ENCODE peak calls at places on chromosomes 12 and 14, in eight cellular contexts. V is AG04450; Z is mesenchymal stem cell; R is bronchial epithelial cell; J is CD8-positive, alpha-beta T cell; O is heart right ventricle; I is choroid plexus epithelial cell; B is right cardiac atrium. K is an unnamed sample.

GRCh38 chr12:88553941-88554658 is 26.2 kb downstream of the KITLG start:
- DNase-seq in R (peak; percentile 73), Z (peak; percentile 71), O (no peak), J (no peak), I (peak; percentile 97), B (no peak), V (no peak), K (no peak)

GRCh38 chr14:34374998-34375740 is 86.9 kb downstream of the SPTSSA start:
- DNase-seq in R (peak; percentile 91), B (no peak), V (no peak), Z (no peak), O (no peak), J (no peak), I (no peak), K (no peak)

GRCh38 chr12:31362759-31363415 is 36.9 kb upstream of the SINHCAF start:
- DNase-seq in B (no peak), O (no peak), Z (peak; percentile 60), V (no peak), R (peak; percentile 44), J (no peak), I (peak; percentile 8), K (peak; percentile 36)

GRCh38 chr14:75268638-75269550 is 9.7 kb upstream of the FOS start:
- DNase-seq in O (no peak), B (no peak), Z (no peak), R (no peak), I (peak; percentile 10), J (no peak), V (no peak), K (no peak)

GRCh38 chr14:72666610-72667009 is 227.3 kb downstream of the DPF3 start:
- DNase-seq in I (peak; percentile 61), V (peak; percentile 50), B (no peak), O (no peak), Z (peak; percentile 42), R (peak; percentile 91), J (no peak), K (no peak)

GRCh38 chr12:76158518-76159321 is 74.2 kb upstream of the NAP1L1 start:
- DNase-seq in Z (peak; percentile 94), O (peak; percentile 33), R (peak; percentile 54), J (peak; percentile 43), B (no peak), I (peak; percentile 83), V (peak; percentile 21), K (peak; percentile 32)

GRCh38 chr14:77037886-77038511 is 9.5 kb upstream of the IRF2BPL start:
- DNase-seq in B (no peak), V (no peak), J (peak; percentile 57), Z (peak; percentile 74), R (no peak), O (no peak), I (no peak), K (peak; percentile 90)

GRCh38 chr14:27006520-27006919 is 408.7 kb upstream of the NOVA1 start:
- DNase-seq in B (no peak), R (no peak), I (no peak), J (no peak), V (no peak), O (no peak), Z (no peak), K (no peak)

GRCh38 chr12:42946776-42947435 is 357.4 kb upstream of the PRICKLE1 start:
- DNase-seq in R (peak; percentile 50), J (no peak), B (no peak), Z (peak; percentile 27), I (no peak), V (no peak), O (no peak), K (no peak)

GRCh38 chr12:11730299-11731041 is 81.0 kb downstream of the ETV6 start:
- DNase-seq in R (peak; percentile 88), I (no peak), O (no peak), Z (no peak), V (no peak), B (no peak), J (no peak), K (no peak)

GRCh38 chr14:92993302-92993701 is 70.4 kb downstream of the CHGA start:
- DNase-seq in B (no peak), R (no peak), Z (no peak), O (peak; percentile 59), J (no peak), I (no peak), V (no peak), K (no peak)

GRCh38 chr12:43285248-43285647 is 266.8 kb downstream of the ADAMTS20 start:
- DNase-seq in V (peak; percentile 93), B (no peak), Z (peak; percentile 55), O (no peak), J (no peak), R (peak; percentile 89), I (peak; percentile 98), K (no peak)

GRCh38 chr14:103828315-103828967 is 18.9 kb downstream of the PPP1R13B start:
- DNase-seq in J (no peak), I (peak; percentile 56), O (peak; percentile 42), R (no peak), B (peak; percentile 54), V (no peak), Z (no peak), K (no peak)

GRCh38 chr12:108700833-108701450 is 30.4 kb downstream of the CORO1C start:
- DNase-seq in B (no peak), R (peak; percentile 96), V (no peak), J (no peak), O (no peak), I (no peak), Z (no peak), K (no peak)

GRCh38 chr12:108803428-108804105 is 53.8 kb downstream of the SSH1 start:
- DNase-seq in B (peak; percentile 67), O (peak; percentile 91), Z (peak; percentile 96), I (peak; percentile 97), V (peak; percentile 85), J (peak; percentile 62), R (peak; percentile 71), K (peak; percentile 73)

GRCh38 chr12:51080136-51080535 is 3.3 kb downstream of the CSRNP2 start:
- DNase-seq in V (no peak), J (no peak), I (peak; percentile 15), O (no peak), B (no peak), R (no peak), Z (no peak), K (no peak)

GRCh38 chr12:121858318-121858661 is 369 bp downstream of the HPD start:
- DNase-seq in Z (no peak), I (no peak), R (no peak), J (no peak), O (no peak), V (no peak), B (no peak), K (no peak)
- H3K4me3 ChIP-seq in Z (no peak overlapping the region), I (no peak overlapping the region), R (no peak overlapping the region), J (no peak overlapping the region), O (no peak overlapping the region), V (no peak overlapping the region), B (no peak overlapping the region), K (no peak overlapping the region)

DNA sequence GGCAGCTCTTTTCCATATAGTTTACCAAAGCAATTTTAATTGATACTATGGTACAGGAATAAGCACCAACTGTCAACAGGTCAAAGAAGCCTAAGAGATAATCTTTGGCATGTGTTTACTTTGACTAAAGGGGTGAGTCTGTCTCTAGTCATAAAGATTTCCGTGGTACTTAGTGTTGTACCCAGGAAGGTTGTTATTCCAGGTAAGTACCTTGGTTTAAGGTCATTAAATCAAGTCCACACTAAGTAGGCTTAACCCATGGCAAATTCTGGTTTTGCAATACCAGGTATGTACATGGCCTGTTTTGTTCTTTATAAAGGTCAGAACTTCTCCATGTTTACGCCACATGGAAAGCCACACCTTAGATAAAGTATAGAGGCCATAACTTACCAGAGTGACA is 10.0 kb downstream of the MAX start:
- DNase-seq in B (no peak), Z (no peak), J (no peak), R (peak; percentile 17), O (no peak), I (no peak), V (no peak), K (no peak)
- H3K4me3 ChIP-seq in B (no peak overlapping the region), Z (no peak overlapping the region), J (no peak overlapping the region), R (no peak overlapping the region), O (no peak overlapping the region), I (no peak overlapping the region), V (no peak overlapping the region), K (no peak overlapping the region)

GRCh38 chr14:64952598-64953309 is 10.2 kb upstream of the GPX2 start:
- DNase-seq in B (no peak), O (no peak), I (peak; percentile 61), Z (no peak), V (no peak), R (no peak), J (no peak), K (peak; percentile 22)

GRCh38 chr14:64953310-64953654 is 10.7 kb upstream of the GPX2 start:
- DNase-seq in R (no peak), Z (no peak), I (no peak), B (no peak), V (no peak), J (no peak), O (no peak), K (no peak)

GRCh38 chr14:64950889-64951288 is 8.3 kb upstream of the GPX2 start:
- DNase-seq in O (peak; percentile 78), R (no peak), V (no peak), J (no peak), I (no peak), B (peak; percentile 50), Z (no peak), K (no peak)

GRCh38 chr14:64951291-64951690 is 8.7 kb upstream of the GPX2 start:
- DNase-seq in R (no peak), I (no peak), B (no peak), O (no peak), J (no peak), Z (no peak), V (no peak), K (no peak)

DNA sequence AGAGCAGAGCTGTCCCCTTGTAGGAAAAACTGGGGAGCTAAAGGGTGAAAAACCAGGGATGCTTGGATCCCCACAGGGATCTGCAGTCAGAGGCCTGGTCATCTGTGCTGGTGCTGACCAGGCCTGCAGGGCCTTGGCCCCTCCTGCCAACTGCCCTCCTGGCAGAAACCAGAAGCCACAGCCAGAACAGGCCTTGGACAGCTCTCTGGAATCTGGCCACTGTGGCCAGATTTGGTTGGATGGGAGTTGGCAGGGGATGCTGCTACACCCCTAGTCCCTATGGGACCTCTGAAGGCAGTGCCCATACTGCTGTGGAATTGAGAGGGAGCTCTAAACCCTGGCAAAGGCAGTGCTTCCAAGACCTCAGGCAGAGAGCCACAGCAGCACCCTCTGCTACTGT is 9.2 kb upstream of the GPX2 start:
- DNase-seq in R (no peak), V (no peak), I (no peak), O (peak; percentile 37), J (no peak), B (no peak), Z (no peak), K (no peak)
- H3K4me3 ChIP-seq in R (no peak overlapping the region), V (no peak overlapping the region), I (no peak overlapping the region), O (no peak overlapping the region), J (no peak overlapping the region), B (no peak overlapping the region), Z (no peak overlapping the region), K (no peak overlapping the region)

DNA sequence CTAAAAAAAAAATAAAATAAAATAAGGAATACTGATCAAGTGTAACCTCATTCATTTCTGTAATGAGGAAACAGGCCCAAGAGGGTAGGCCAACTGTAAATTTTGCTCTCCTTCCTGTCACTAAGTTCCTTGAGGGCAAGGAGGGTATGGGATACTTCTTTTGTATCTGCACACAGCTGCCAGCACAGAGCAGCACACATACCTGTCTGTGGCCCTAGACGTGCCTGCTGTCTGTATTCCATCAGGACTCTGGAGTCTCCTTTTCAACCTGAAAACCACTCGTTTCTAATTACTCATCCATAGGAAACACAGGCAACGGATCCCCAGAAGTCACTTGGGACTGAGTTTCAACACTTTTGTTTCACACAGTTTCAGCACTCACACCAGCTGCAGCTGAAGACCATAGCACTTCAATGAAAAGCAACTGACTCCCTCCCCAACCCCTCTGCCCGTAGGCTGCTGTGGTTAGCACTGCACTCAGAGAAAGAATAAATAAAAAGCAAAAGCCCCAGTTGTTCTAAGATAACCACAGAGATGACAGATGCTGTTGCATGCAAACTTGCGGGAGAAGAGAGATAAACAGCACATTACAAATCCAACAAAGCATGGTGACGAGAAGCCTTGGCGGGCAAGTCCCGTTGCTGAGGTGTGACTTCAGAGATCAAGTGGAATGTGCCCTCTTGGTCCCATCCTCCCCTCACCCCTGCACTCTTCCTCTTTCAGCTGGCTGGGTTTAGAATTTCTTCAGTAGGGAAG is 24.9 kb downstream of the CRACR2A start:
- DNase-seq in Z (peak; percentile 89), R (no peak), V (peak; percentile 15), J (peak; percentile 68), O (no peak), I (peak; percentile 90), B (no peak), K (peak; percentile 96)
- H3K4me3 ChIP-seq in Z (no peak overlapping the region), R (no peak overlapping the region), V (no peak overlapping the region), J (no peak overlapping the region), O (no peak overlapping the region), I (no peak overlapping the region), B (no peak overlapping the region), K (peak overlapping the region; percentile 17)